ENCODE peak calls at places on chromosomes 4 and X, in eight cellular contexts. One of them, this sample, is unnamed. For H3K9me3, H3K36me3 and H3K4me1, the result is how much of the 10 kb centered on the place peaks cover.

GRCh38 chrX:73977542-73978169 is 326.3 kb upstream of the ZCCHC13 start:
- DNase-seq in CD4-positive, CD25-positive, alpha-beta regulatory T cell: peak
- DNase-seq in HAP-1: peak
- DNase-seq in mesenchymal stem cell: peak
- DNase-seq in heart left ventricle: no peak
- DNase-seq in stomach: no peak
- DNase-seq in mucosa of descending colon: no peak
- DNase-seq in ovary: no peak
- DNase-seq in this sample: no peak

GRCh38 chrX:41178201-41178600 is 93.0 kb downstream of the USP9X start:
- DNase-seq in stomach: no peak
- DNase-seq in CD4-positive, CD25-positive, alpha-beta regulatory T cell: no peak
- DNase-seq in heart left ventricle: no peak
- DNase-seq in mesenchymal stem cell: no peak
- DNase-seq in ovary: no peak
- DNase-seq in HAP-1: no peak
- DNase-seq in mucosa of descending colon: no peak
- DNase-seq in this sample: no peak

GRCh38 chr4:122773021-122773420 is 40.5 kb downstream of the BBS12 start:
- DNase-seq in mesenchymal stem cell: no peak
- DNase-seq in HAP-1: no peak
- DNase-seq in ovary: no peak
- DNase-seq in heart left ventricle: no peak
- DNase-seq in mucosa of descending colon: no peak
- DNase-seq in stomach: no peak
- DNase-seq in CD4-positive, CD25-positive, alpha-beta regulatory T cell: no peak
- DNase-seq in this sample: no peak

GRCh38 chr4:30717208-30718020 is 2.8 kb upstream of the PCDH7 start:
- DNase-seq in ovary: peak
- DNase-seq in stomach: peak
- DNase-seq in heart left ventricle: peak
- DNase-seq in mesenchymal stem cell: peak
- DNase-seq in CD4-positive, CD25-positive, alpha-beta regulatory T cell: no peak
- DNase-seq in HAP-1: peak
- DNase-seq in mucosa of descending colon: peak
- DNase-seq in this sample: peak

GRCh38 chr4:164847967-164848649 is 28.9 kb upstream of the APELA start:
- DNase-seq in mesenchymal stem cell: no peak
- DNase-seq in HAP-1: no peak
- DNase-seq in stomach: no peak
- DNase-seq in ovary: no peak
- DNase-seq in mucosa of descending colon: no peak
- DNase-seq in heart left ventricle: no peak
- DNase-seq in CD4-positive, CD25-positive, alpha-beta regulatory T cell: no peak
- DNase-seq in this sample: no peak

GRCh38 chrX:76127341-76127740 is 45.5 kb upstream of the PBDC1 start:
- DNase-seq in heart left ventricle: no peak
- DNase-seq in CD4-positive, CD25-positive, alpha-beta regulatory T cell: no peak
- DNase-seq in mucosa of descending colon: no peak
- DNase-seq in HAP-1: peak
- DNase-seq in mesenchymal stem cell: no peak
- DNase-seq in ovary: no peak
- DNase-seq in stomach: no peak
- DNase-seq in this sample: no peak

GRCh38 chr4:173998471-173999144 is 284.9 kb downstream of the FBXO8 start:
- DNase-seq in HAP-1: no peak
- DNase-seq in heart left ventricle: no peak
- DNase-seq in stomach: no peak
- DNase-seq in mucosa of descending colon: no peak
- DNase-seq in mesenchymal stem cell: no peak
- DNase-seq in CD4-positive, CD25-positive, alpha-beta regulatory T cell: no peak
- DNase-seq in ovary: no peak
- DNase-seq in this sample: no peak

GRCh38 chr4:7195138-7195510 is 2.8 kb downstream of the SORCS2 start:
- DNase-seq in mucosa of descending colon: no peak
- DNase-seq in stomach: no peak
- DNase-seq in HAP-1: peak
- DNase-seq in ovary: peak
- DNase-seq in heart left ventricle: peak
- DNase-seq in CD4-positive, CD25-positive, alpha-beta regulatory T cell: no peak
- DNase-seq in mesenchymal stem cell: no peak
- DNase-seq in this sample: no peak

GRCh38 chrX:40877869-40878268 is 142.5 kb upstream of the MED14 start:
- DNase-seq in stomach: no peak
- DNase-seq in heart left ventricle: no peak
- DNase-seq in ovary: no peak
- DNase-seq in mucosa of descending colon: no peak
- DNase-seq in HAP-1: peak
- DNase-seq in CD4-positive, CD25-positive, alpha-beta regulatory T cell: no peak
- DNase-seq in mesenchymal stem cell: peak
- DNase-seq in this sample: no peak

GRCh38 chrX:96688789-96689188 is 4.1 kb downstream of the DIAPH2 start:
- DNase-seq in stomach: no peak
- DNase-seq in heart left ventricle: no peak
- DNase-seq in ovary: no peak
- DNase-seq in CD4-positive, CD25-positive, alpha-beta regulatory T cell: no peak
- DNase-seq in HAP-1: no peak
- DNase-seq in mesenchymal stem cell: no peak
- DNase-seq in mucosa of descending colon: no peak
- DNase-seq in this sample: no peak

GRCh38 chr4:162323919-162324318 is 160.1 kb upstream of the FSTL5 start:
- DNase-seq in ovary: no peak
- DNase-seq in HAP-1: no peak
- DNase-seq in mucosa of descending colon: no peak
- DNase-seq in stomach: no peak
- DNase-seq in mesenchymal stem cell: no peak
- DNase-seq in CD4-positive, CD25-positive, alpha-beta regulatory T cell: no peak
- DNase-seq in heart left ventricle: no peak
- DNase-seq in this sample: no peak

GRCh38 chrX:125289920-125290319 is 29.8 kb upstream of the TEX13C start:
- DNase-seq in CD4-positive, CD25-positive, alpha-beta regulatory T cell: no peak
- DNase-seq in HAP-1: no peak
- DNase-seq in mesenchymal stem cell: peak
- DNase-seq in mucosa of descending colon: no peak
- DNase-seq in ovary: no peak
- DNase-seq in heart left ventricle: no peak
- DNase-seq in stomach: no peak
- DNase-seq in this sample: no peak

GRCh38 chr4:102713096-102713495 is 47.7 kb downstream of the MANBA start:
- DNase-seq in heart left ventricle: no peak
- DNase-seq in ovary: no peak
- DNase-seq in mucosa of descending colon: no peak
- DNase-seq in stomach: no peak
- DNase-seq in CD4-positive, CD25-positive, alpha-beta regulatory T cell: no peak
- DNase-seq in HAP-1: no peak
- DNase-seq in mesenchymal stem cell: peak
- DNase-seq in this sample: no peak

GRCh38 chr4:26441110-26441509 is 49.2 kb downstream of the CCKAR start:
- DNase-seq in heart left ventricle: no peak
- DNase-seq in HAP-1: no peak
- DNase-seq in ovary: no peak
- DNase-seq in CD4-positive, CD25-positive, alpha-beta regulatory T cell: no peak
- DNase-seq in stomach: no peak
- DNase-seq in mucosa of descending colon: no peak
- DNase-seq in mesenchymal stem cell: no peak
- DNase-seq in this sample: no peak

GRCh38 chrX:33041141-33041540 is 170.2 kb downstream of the DMD start:
- DNase-seq in mucosa of descending colon: no peak
- DNase-seq in HAP-1: no peak
- DNase-seq in ovary: no peak
- DNase-seq in heart left ventricle: no peak
- DNase-seq in CD4-positive, CD25-positive, alpha-beta regulatory T cell: no peak
- DNase-seq in stomach: no peak
- DNase-seq in mesenchymal stem cell: no peak
- DNase-seq in this sample: no peak

GRCh38 chr4:148693913-148694649 is 251.9 kb upstream of the NR3C2 start:
- DNase-seq in HAP-1: no peak
- DNase-seq in stomach: no peak
- DNase-seq in ovary: no peak
- DNase-seq in heart left ventricle: no peak
- DNase-seq in mucosa of descending colon: no peak
- DNase-seq in CD4-positive, CD25-positive, alpha-beta regulatory T cell: no peak
- DNase-seq in mesenchymal stem cell: no peak
- DNase-seq in this sample: no peak

GRCh38 chr4:177008836-177009501 is 216.2 kb upstream of the VEGFC start:
- DNase-seq in CD4-positive, CD25-positive, alpha-beta regulatory T cell: no peak
- DNase-seq in heart left ventricle: no peak
- DNase-seq in HAP-1: no peak
- DNase-seq in mesenchymal stem cell: no peak
- DNase-seq in ovary: no peak
- DNase-seq in stomach: no peak
- DNase-seq in mucosa of descending colon: no peak
- DNase-seq in this sample: no peak

GRCh38 chr4:56444719-56445118 is 8.7 kb downstream of the PAICS start:
- DNase-seq in ovary: no peak
- DNase-seq in mesenchymal stem cell: no peak
- DNase-seq in heart left ventricle: no peak
- DNase-seq in stomach: no peak
- DNase-seq in mucosa of descending colon: no peak
- DNase-seq in CD4-positive, CD25-positive, alpha-beta regulatory T cell: no peak
- DNase-seq in HAP-1: no peak
- DNase-seq in this sample: no peak

GRCh38 chr4:76663794-76664193 is 228.8 kb downstream of the SHROOM3 start:
- DNase-seq in mesenchymal stem cell: no peak
- DNase-seq in heart left ventricle: no peak
- DNase-seq in stomach: peak
- DNase-seq in CD4-positive, CD25-positive, alpha-beta regulatory T cell: no peak
- DNase-seq in HAP-1: no peak
- DNase-seq in ovary: no peak
- DNase-seq in mucosa of descending colon: no peak
- DNase-seq in this sample: peak

GRCh38 chr4:87419578-87420249 is 2.7 kb upstream of the NUDT9 start:
- DNase-seq in mesenchymal stem cell: peak
- DNase-seq in CD4-positive, CD25-positive, alpha-beta regulatory T cell: no peak
- DNase-seq in mucosa of descending colon: no peak
- DNase-seq in stomach: no peak
- DNase-seq in heart left ventricle: no peak
- DNase-seq in HAP-1: no peak
- DNase-seq in ovary: no peak
- DNase-seq in this sample: no peak

GRCh38 chr4:109887071-109887470 is 25.6 kb upstream of the EGF start:
- DNase-seq in mesenchymal stem cell: no peak
- DNase-seq in heart left ventricle: no peak
- DNase-seq in stomach: no peak
- DNase-seq in mucosa of descending colon: no peak
- DNase-seq in CD4-positive, CD25-positive, alpha-beta regulatory T cell: no peak
- DNase-seq in ovary: no peak
- DNase-seq in HAP-1: no peak
- DNase-seq in this sample: no peak

GRCh38 chr4:151688003-151688784 is 72.6 kb downstream of the GATB start:
- DNase-seq in ovary: no peak
- DNase-seq in HAP-1: no peak
- DNase-seq in heart left ventricle: no peak
- DNase-seq in CD4-positive, CD25-positive, alpha-beta regulatory T cell: no peak
- DNase-seq in stomach: no peak
- DNase-seq in mucosa of descending colon: no peak
- DNase-seq in mesenchymal stem cell: peak
- DNase-seq in this sample: no peak

GRCh38 chrX:3026074-3026588 is 15.1 kb upstream of the ARSF start:
- DNase-seq in stomach: no peak
- DNase-seq in ovary: no peak
- DNase-seq in heart left ventricle: no peak
- DNase-seq in mesenchymal stem cell: no peak
- DNase-seq in HAP-1: no peak
- DNase-seq in CD4-positive, CD25-positive, alpha-beta regulatory T cell: no peak
- DNase-seq in mucosa of descending colon: no peak
- DNase-seq in this sample: no peak

DNA sequence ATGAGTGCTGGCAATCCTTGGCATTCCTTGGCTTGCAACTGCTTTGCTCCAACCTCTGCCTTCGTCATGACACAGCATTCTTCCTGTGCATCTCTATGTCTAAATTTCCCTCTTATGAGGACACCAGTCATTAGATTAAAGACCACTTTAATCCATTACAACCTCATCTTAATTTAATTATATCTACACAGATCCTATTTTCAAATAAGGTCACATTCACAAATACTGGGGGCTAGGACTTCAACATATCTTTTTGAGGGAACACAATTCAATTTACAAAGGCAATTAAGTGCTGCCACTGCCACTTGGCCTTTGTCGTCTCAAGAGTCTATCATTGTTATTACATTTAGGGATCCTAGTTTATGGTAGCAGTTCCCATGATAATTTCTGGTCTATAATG is 163.7 kb upstream of the PPP1R2C start:
- DNase-seq in mucosa of descending colon: no peak
- DNase-seq in CD4-positive, CD25-positive, alpha-beta regulatory T cell: no peak
- DNase-seq in mesenchymal stem cell: no peak
- DNase-seq in ovary: no peak
- DNase-seq in stomach: no peak
- DNase-seq in heart left ventricle: no peak
- DNase-seq in HAP-1: no peak
- DNase-seq in this sample: no peak
- H3K9me3 ChIP-seq in mucosa of descending colon: under half
- H3K9me3 ChIP-seq in CD4-positive, CD25-positive, alpha-beta regulatory T cell: under half
- H3K9me3 ChIP-seq in mesenchymal stem cell: under half
- H3K9me3 ChIP-seq in ovary: under half
- H3K9me3 ChIP-seq in stomach: under half
- H3K9me3 ChIP-seq in heart left ventricle: under half
- H3K9me3 ChIP-seq in HAP-1: under half
- H3K9me3 ChIP-seq in this sample: under half

GRCh38 chrX:142040906-142041305 is 137.2 kb downstream of the MAGEC1 start:
- DNase-seq in ovary: no peak
- DNase-seq in HAP-1: peak
- DNase-seq in stomach: no peak
- DNase-seq in mucosa of descending colon: no peak
- DNase-seq in CD4-positive, CD25-positive, alpha-beta regulatory T cell: no peak
- DNase-seq in heart left ventricle: no peak
- DNase-seq in mesenchymal stem cell: no peak
- DNase-seq in this sample: no peak
- H3K36me3 ChIP-seq in ovary: under half
- H3K36me3 ChIP-seq in HAP-1: under half
- H3K36me3 ChIP-seq in stomach: under half
- H3K36me3 ChIP-seq in mucosa of descending colon: under half
- H3K36me3 ChIP-seq in CD4-positive, CD25-positive, alpha-beta regulatory T cell: under half
- H3K36me3 ChIP-seq in heart left ventricle: under half
- H3K36me3 ChIP-seq in mesenchymal stem cell: under half
- H3K36me3 ChIP-seq in this sample: under half

DNA sequence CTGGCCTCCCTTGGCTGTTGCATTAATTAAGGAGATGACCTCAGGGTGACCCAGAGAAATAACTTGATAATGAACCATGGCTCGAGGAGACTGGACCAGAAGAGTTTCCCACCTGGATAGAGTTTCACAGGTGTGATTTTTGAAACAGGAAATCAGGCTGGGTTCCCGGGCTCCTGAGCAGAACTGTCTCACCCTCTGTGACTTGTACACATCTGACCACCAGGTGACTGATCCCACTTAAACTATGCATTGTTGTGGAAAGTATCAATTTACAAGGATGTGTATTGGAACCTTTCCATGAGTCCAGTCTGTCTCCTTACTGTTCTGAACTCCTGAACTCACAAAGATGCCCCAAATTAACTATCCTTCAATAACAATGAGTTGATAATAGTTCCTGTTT is 220.3 kb downstream of the PTTG2 start:
- DNase-seq in HAP-1: no peak
- DNase-seq in mucosa of descending colon: no peak
- DNase-seq in CD4-positive, CD25-positive, alpha-beta regulatory T cell: no peak
- DNase-seq in ovary: no peak
- DNase-seq in heart left ventricle: no peak
- DNase-seq in stomach: no peak
- DNase-seq in mesenchymal stem cell: no peak
- DNase-seq in this sample: no peak
- H3K4me1 ChIP-seq in HAP-1: under half
- H3K4me1 ChIP-seq in mucosa of descending colon: under half
- H3K4me1 ChIP-seq in CD4-positive, CD25-positive, alpha-beta regulatory T cell: under half
- H3K4me1 ChIP-seq in ovary: under half
- H3K4me1 ChIP-seq in heart left ventricle: under half
- H3K4me1 ChIP-seq in stomach: under half
- H3K4me1 ChIP-seq in mesenchymal stem cell: under half
- H3K4me1 ChIP-seq in this sample: under half

GRCh38 chr4:14449308-14449707 is 553.0 kb upstream of the CPEB2 start:
- DNase-seq in ovary: no peak
- DNase-seq in mucosa of descending colon: no peak
- DNase-seq in stomach: no peak
- DNase-seq in mesenchymal stem cell: no peak
- DNase-seq in heart left ventricle: no peak
- DNase-seq in CD4-positive, CD25-positive, alpha-beta regulatory T cell: no peak
- DNase-seq in HAP-1: no peak
- DNase-seq in this sample: no peak
- H3K9me3 ChIP-seq in ovary: under half
- H3K9me3 ChIP-seq in mucosa of descending colon: under half
- H3K9me3 ChIP-seq in stomach: under half
- H3K9me3 ChIP-seq in mesenchymal stem cell: under half
- H3K9me3 ChIP-seq in heart left ventricle: under half
- H3K9me3 ChIP-seq in CD4-positive, CD25-positive, alpha-beta regulatory T cell: under half
- H3K9me3 ChIP-seq in HAP-1: under half
- H3K9me3 ChIP-seq in this sample: under half

This sample was measured in Peyer's patch.